ENCODE peak calls at places on chromosome 21, in five cellular contexts. P is mesenchymal stem cell, R is H9, J is H1, F is neuronal stem cell. M is an unnamed sample.

GRCh38 chr21:46477765-46478164 is 19.1 kb downstream of the DIP2A start:
- DNase-seq in P (no peak), R (no peak), J (no peak), F (no peak), M (peak)

GRCh38 chr21:32426066-32426465 is 13.6 kb downstream of the EVA1C start:
- DNase-seq in P (no peak), R (no peak), J (no peak), F (no peak), M (no peak)

GRCh38 chr21:17921579-17922530 is 102.7 kb upstream of the C21orf91 start:
- DNase-seq in P (peak), R (no peak), J (no peak), F (no peak), M (peak)

GRCh38 chr21:26800455-26801454 is 44.5 kb downstream of the ADAMTS1 start:
- DNase-seq in P (peak), R (no peak), J (no peak), F (no peak), M (peak)

GRCh38 chr21:16195896-16196443 is 466.2 kb downstream of the USP25 start:
- DNase-seq in P (peak), R (no peak), J (no peak), F (no peak), M (no peak)

GRCh38 chr21:26844258-26845065 is 747 bp downstream of the ADAMTS1 start:
- DNase-seq in P (peak), R (peak), J (no peak), F (peak), M (no peak)

GRCh38 chr21:27134513-27134912 is 167.6 kb upstream of the ADAMTS5 start:
- DNase-seq in P (peak), R (no peak), J (no peak), F (no peak), M (no peak)

GRCh38 chr21:14918542-14918941 is 146.3 kb downstream of the NRIP1 start:
- DNase-seq in P (no peak), R (no peak), J (no peak), F (no peak), M (peak)

GRCh38 chr21:36156815-36157670 is at the start of gene DOP1B:
- DNase-seq in P (no peak), R (no peak), J (no peak), F (peak), M (no peak)

GRCh38 chr21:45129231-45129923 is 55.0 kb downstream of the ADARB1 start:
- DNase-seq in P (peak), R (no peak), J (no peak), F (no peak), M (peak)

GRCh38 chr21:25637846-25638245 is 1.2 kb upstream of the JAM2 start:
- DNase-seq in P (no peak), R (no peak), J (no peak), F (no peak), M (peak)

GRCh38 chr21:14493731-14494130 is 52.4 kb downstream of the SAMSN1 start:
- DNase-seq in P (no peak), R (no peak), J (no peak), F (no peak), M (peak)

GRCh38 chr21:40901690-40902089 is 54.7 kb upstream of the DSCAM start:
- DNase-seq in P (no peak), R (no peak), J (no peak), F (no peak), M (no peak)

GRCh38 chr21:36479415-36480402 is at the start of gene CLDN14:
- DNase-seq in P (no peak), R (no peak), J (no peak), F (no peak), M (peak)

GRCh38 chr21:44079846-44080245 is 27.4 kb upstream of the PWP2 start:
- DNase-seq in P (no peak), R (no peak), J (no peak), F (no peak), M (no peak)
- H4K91ac ChIP-seq in P (no peak), R (no peak), J (no peak), F (no peak), M (no peak)

GRCh38 chr21:29187939-29188338 is 57.5 kb downstream of the MAP3K7CL start:
- DNase-seq in P (peak), R (no peak), J (no peak), F (no peak), M (peak)

GRCh38 chr21:29189358-29189757 is 58.9 kb downstream of the MAP3K7CL start:
- DNase-seq in P (no peak), R (no peak), J (no peak), F (no peak), M (no peak)

GRCh38 chr21:29193907-29194306 is 63.5 kb downstream of the MAP3K7CL start:
- DNase-seq in P (no peak), R (no peak), J (no peak), F (no peak), M (peak)

GRCh38 chr21:29192999-29193563 is 62.6 kb downstream of the MAP3K7CL start:
- DNase-seq in P (no peak), R (no peak), J (no peak), F (no peak), M (no peak)

GRCh38 chr21:29190920-29191319 is 60.5 kb downstream of the MAP3K7CL start:
- DNase-seq in P (peak), R (no peak), J (no peak), F (no peak), M (peak)
- H4K8ac ChIP-seq in P (peak), R (no peak), J (no peak), F (no peak), M (no peak)

DNA sequence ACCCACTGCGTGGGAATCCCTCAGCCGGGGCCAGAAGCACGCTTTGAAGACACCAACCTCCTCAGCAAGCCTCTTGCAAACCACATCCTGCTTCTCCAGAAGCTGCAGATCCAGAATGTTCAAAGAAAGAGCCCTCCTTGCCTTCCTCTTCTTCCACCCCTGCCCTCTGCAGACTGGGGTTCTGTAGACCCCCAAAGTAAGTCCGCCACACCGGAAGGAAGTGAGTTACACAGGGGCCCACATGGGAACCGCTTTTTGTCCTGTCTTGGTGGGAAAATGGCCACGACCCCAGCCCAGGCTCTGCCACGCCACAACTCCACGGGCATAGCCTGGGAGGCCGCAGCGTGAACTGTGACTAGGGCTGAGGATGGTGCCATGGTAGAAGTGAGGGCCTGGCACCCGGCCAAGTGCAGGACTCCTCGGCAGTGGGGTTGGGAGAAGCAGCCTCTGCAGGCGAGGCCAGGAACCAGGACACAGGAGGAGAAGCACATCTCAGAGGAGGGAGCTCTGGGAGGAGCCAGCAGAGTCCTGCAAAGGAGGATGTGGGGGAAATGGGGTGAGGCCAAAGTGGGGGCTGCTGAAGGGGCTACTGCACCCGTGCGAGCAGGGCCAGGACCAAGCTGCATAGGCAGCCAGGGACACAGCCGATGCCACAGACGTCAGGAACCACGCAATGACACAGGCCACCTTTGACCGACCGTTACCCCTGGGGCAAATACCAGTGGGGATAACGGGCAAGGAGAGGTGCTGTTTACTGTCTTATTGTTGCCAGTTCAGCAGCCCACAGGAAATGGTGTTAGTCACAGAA is 30.9 kb downstream of the PDE9A start:
- DNase-seq in P (no peak), R (no peak), J (no peak), F (no peak), M (no peak)
- H2BK12ac ChIP-seq in P (no peak), R (no peak), J (no peak), F (no peak), M (no peak)

GRCh38 chr21:38930838-38931237 is 125.1 kb downstream of the ETS2 start:
- DNase-seq in P (peak), R (no peak), J (no peak), F (no peak), M (peak)
- H4K91ac ChIP-seq in P (no peak), R (no peak), J (no peak), F (no peak), M (peak)

DNA sequence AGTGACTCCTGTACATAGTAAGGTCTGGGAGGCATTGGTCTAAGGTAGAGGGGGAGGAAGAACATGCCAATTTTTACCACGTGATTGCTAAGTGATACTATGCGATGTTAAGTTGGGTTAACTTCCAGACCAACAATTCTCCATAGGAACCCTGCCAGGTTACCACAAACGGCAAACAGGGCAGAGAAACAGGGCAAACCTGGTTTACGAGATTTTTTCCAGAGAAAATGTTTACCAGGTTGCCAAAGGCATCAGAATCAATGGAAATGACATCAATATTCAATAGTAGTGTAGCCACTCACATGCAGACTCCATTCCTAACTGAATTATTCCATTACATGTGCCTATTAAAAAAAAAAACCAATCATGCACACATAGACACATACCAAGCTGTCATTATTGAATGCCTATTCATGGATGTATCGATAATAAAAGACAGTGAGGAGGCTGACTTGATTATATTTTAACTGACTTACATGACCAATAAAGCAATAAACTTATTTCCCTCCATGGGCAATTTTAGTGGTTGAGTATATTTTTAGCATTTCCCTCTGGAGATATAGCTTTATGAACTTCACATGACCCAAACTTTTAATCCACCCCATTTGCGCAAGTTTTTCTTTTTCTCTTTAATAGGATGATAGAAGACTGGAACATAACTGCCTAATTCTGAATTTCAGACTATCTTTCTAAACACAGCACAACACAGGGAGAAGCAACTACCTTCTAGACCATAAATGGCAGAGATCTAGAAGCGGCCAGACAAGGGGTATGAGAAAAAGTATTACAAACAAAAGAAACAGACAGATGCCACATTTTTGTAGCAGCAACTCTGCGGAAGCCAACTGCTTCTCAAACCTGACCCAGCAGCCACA is 40.6 kb upstream of the KCNE1 start:
- DNase-seq in P (peak), R (no peak), J (no peak), F (no peak), M (peak)
- H4K8ac ChIP-seq in P (peak), R (no peak), J (no peak), F (no peak), M (no peak)

GRCh38 chr21:21622460-21623234 is 624.4 kb downstream of the NCAM2 start:
- DNase-seq in P (no peak), R (no peak), J (no peak), F (no peak), M (no peak)
- H2BK12ac ChIP-seq in P (no peak), R (no peak), J (no peak), F (no peak), M (no peak)

GRCh38 chr21:37636152-37636860 is 269.7 kb downstream of the DYRK1A start:
- DNase-seq in P (peak), R (no peak), J (no peak), F (no peak), M (peak)
- H4K91ac ChIP-seq in P (no peak), R (no peak), J (peak), F (no peak), M (no peak)

DNA sequence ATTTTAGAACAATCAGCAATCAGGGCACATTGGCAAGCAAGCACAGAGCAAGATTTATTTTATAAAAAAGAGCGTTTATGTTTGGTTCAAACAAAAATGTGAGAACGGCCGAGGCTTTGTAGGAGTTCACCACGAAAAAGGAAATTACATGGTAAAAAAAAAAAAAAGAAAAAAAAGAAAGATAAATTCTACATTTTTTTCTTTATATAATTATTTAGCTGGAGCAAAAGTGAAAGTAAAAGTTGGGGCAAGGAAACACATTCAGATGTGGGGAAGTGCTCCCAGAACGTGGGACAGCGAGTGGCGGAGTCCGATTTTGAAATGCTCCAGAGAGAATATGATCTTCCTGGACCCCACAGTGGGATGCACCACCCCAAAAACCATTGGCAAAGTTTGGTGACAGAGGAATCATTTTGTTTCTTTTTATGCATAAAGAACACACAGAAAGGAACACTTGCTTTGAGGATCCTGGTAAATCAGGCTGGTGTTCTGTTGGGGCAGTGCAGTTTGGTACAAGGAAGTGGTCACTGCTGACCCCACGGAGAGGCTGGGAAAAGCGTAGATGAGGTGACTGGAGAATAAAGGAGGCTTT is 16.3 kb upstream of the ATP5PO start:
- DNase-seq in P (peak), R (no peak), J (no peak), F (no peak), M (no peak)
- H4K8ac ChIP-seq in P (peak), R (no peak), J (peak), F (no peak), M (peak)

M was measured in trophoblast cell.